ENCODE peak calls at places on chromosomes 4 and X, in six cellular contexts. Q, D, M, J, E and V are unnamed samples.

GRCh38 chrX:102950908-102951866 is 14.1 kb downstream of the RAB40AL start:
- DNase-seq in J (no peak), Q (peak), D (peak), E (peak), M (peak), V (peak)

GRCh38 chr4:48974979-48975640 is 11.0 kb upstream of the CWH43 start:
- DNase-seq in E (no peak), Q (no peak), D (no peak), J (no peak), M (no peak), V (no peak)

GRCh38 chr4:124530464-124531077 is 182.0 kb downstream of the ANKRD50 start:
- DNase-seq in J (no peak), D (no peak), Q (no peak), M (no peak), E (peak), V (no peak)

GRCh38 chr4:154471032-154471431 is 20.6 kb downstream of the DCHS2 start:
- DNase-seq in Q (no peak), M (no peak), J (peak), D (no peak), E (no peak), V (no peak)

GRCh38 chr4:153348006-153348405 is 3.5 kb downstream of the MND1 start:
- DNase-seq in M (peak), E (no peak), Q (peak), J (no peak), D (no peak), V (no peak)

GRCh38 chr4:158159054-158159717 is 13.6 kb downstream of the GASK1B start:
- DNase-seq in D (no peak), M (no peak), Q (no peak), E (no peak), J (no peak), V (no peak)

GRCh38 chrX:131830400-131831184 is 192.5 kb upstream of the STK26 start:
- DNase-seq in E (peak), M (peak), J (peak), Q (peak), D (peak), V (peak)

GRCh38 chrX:45621356-45622041 is 420.8 kb upstream of the DIPK2B start:
- DNase-seq in E (no peak), D (no peak), M (no peak), J (no peak), Q (no peak), V (no peak)

GRCh38 chr4:118285931-118286330 is 66.9 kb downstream of the PRSS12 start:
- DNase-seq in M (no peak), D (no peak), Q (no peak), E (no peak), J (no peak), V (no peak)

GRCh38 chr4:118289794-118290193 is 63.0 kb downstream of the PRSS12 start:
- DNase-seq in M (no peak), J (no peak), Q (no peak), E (no peak), D (no peak), V (no peak)

GRCh38 chr4:118286685-118287084 is 66.1 kb downstream of the PRSS12 start:
- DNase-seq in D (no peak), J (no peak), M (no peak), E (no peak), Q (no peak), V (no peak)

GRCh38 chr4:118288097-118288496 is 64.7 kb downstream of the PRSS12 start:
- DNase-seq in J (no peak), E (no peak), Q (no peak), D (no peak), M (no peak), V (no peak)

DNA sequence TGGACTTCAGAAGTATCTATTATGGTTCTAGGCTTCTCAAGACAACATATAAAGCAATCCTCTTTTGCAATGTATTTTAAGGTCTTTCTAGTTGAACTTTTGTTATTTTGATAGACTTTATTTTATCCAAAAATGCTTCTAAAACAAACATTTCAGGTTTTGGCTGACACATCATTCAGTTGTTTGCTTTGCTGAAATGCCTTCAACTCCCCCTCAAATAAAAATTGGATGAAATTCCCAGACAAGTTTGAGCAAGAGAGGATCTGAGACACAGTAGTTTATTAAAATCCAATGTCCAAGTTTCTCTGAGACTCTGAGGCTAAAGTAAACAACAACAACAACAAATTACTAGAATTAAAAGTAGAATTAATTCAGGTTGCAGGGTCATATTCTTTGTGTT is 65.1 kb downstream of the PRSS12 start:
- DNase-seq in E (no peak), M (no peak), D (no peak), Q (no peak), J (no peak), V (no peak)
- TF ChIP-seq GABPA in E (no peak), M (no peak), D (no peak), Q (no peak), J (no peak), V (no peak)

GRCh38 chr4:164779811-164780216 is 25.9 kb downstream of the SMIM31 start:
- DNase-seq in D (peak), Q (peak), E (peak), J (peak), M (peak), V (peak)
- TF ChIP-seq GABPA in D (no peak), Q (no peak), E (no peak), J (no peak), M (no peak), V (no peak)

DNA sequence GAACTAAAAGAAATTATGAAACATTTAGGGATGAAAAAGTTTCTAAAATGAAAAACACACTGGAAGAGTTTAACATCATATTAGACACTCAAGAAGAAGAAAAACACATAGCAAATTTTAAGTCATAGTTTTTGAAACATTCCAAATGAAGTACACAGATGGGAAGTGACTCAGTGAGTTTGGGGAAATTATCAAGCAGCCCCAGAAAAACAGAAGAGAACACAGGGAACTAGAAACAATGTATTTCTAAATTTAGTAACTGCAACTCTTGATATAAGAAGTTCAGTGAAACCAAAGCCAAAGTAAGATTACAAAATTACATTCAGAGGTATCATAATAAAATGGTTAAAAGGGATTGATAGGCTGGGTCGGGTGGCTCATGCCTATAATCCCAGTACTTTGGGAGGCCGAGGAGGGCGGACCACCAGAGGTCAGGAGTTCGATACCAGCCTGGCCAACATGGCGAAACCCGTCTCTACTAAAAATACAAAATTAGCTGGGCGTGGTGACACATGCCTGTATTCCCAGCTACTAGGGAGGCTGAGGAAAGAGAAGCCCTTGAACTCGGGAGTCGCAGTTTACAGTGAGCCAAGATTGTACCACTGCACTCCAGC is 461.2 kb downstream of the KCTD8 start:
- DNase-seq in Q (no peak), D (no peak), M (no peak), E (no peak), J (no peak), V (no peak)
- TF ChIP-seq GABPA in Q (no peak), D (no peak), M (no peak), E (no peak), J (no peak), V (no peak)

DNA sequence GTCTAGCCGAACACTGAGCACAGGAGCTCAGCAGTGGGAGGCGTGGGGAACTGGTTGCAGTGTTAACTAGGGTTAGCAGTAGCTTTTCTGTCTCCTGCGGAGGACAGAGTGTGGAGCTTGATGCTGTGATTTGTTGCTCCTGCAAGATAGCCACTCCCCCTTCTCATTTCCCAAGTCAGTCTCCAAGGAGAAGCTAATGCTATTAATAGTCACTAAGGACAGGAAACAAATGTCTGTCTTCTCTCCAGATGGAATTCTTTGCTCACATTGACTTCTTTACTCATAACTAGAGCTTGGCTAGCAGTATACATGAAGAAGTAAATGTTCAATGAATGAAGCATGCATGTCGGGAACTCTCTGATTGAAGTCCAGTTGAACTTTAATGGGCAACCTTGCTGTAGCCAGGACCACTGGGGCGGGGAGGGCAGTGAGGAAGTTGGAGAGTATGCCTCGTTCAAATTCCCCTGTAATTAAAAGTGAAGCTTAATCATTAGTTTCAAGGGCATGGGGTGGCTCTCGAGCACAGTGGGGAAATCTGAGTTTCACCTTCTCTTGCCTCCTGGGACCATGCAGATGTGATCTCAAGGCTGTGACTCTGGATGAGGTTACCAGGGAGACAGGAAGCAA is 156.7 kb upstream of the SCML1 start:
- DNase-seq in Q (no peak), J (no peak), E (no peak), M (no peak), D (no peak), V (no peak)
- TF ChIP-seq GABPA in Q (no peak), J (no peak), E (no peak), M (no peak), D (no peak), V (no peak)

GRCh38 chrX:109472939-109473713 is 8.8 kb downstream of the GUCY2F start:
- DNase-seq in M (peak), J (no peak), E (peak), D (no peak), Q (peak), V (no peak)

DNA sequence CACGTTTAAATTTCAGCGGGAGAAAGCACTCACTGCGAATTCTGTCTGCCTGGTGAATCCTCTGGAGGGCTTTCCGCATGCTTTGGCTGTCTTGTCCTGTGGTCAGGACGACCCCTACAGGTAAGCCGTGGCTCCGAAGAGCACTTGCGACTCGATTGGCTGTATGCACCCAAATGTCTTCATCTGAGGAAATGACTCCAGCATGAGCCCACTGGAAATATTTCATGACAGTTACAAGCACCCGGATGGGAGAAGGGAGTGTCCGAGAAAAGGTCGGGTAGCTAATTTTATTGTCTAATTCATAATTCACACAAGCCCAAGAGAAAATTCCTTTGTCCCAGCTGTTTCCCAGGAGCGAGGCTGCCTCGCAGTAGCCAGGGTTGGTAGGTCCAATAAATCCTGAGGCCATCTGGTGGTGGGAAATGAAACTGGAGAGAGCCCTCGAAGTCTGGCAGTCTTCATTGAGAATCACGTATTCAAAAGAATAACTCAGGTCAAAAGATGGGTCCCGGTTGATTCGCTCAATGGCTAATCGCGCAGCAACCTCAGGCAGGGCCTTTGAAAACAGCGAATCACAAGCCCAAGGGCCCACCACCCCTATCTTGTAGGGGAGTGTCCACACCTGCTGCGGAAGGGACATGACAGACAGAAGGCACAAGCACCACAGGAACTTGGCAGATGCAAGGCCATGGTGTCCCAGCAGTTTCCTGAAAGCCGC is 6.6 kb downstream of the GUCY2F start:
- DNase-seq in E (peak), M (peak), D (no peak), J (no peak), Q (peak), V (peak)
- TF ChIP-seq GABPA in E (no peak), M (no peak), D (no peak), J (no peak), Q (no peak), V (no peak)

GRCh38 chr4:41752081-41752836 is 3.7 kb upstream of the PHOX2B start:
- DNase-seq in D (no peak), E (no peak), Q (peak), J (no peak), M (no peak), V (no peak)

GRCh38 chr4:41753942-41754341 is 5.4 kb upstream of the PHOX2B start:
- DNase-seq in J (no peak), M (no peak), E (no peak), D (no peak), Q (peak), V (no peak)

DNA sequence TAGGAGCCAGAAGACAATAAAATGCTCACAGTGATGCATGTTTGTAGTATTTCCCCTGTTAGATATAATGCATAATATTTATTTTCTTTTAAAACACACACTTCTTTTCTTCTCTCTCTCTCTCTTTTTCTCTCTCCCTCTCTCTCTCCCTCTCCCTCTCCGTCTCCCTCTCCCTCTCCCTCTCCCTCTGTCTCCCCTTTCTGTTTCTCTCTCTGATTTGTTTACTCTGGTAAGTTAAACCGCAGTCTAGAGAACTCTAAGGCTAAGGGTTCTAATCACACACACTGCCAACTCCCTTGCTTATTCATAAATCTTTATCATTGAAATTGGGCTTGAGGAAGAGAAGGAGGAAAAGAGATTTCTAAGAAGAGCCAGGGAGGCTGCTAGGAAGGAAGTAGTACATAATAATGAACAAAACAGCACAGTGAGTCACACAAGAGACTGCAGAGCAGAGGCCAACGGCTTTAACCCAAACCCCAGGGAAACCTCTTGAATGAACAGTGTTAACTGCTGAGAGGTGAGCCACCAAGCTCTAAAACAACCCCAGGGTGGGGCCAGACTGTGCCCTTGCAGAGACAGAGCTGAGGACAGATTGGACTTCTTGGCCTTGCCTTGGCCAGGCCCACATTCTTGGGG is 9.1 kb upstream of the PHOX2B start:
- DNase-seq in J (no peak), E (no peak), Q (no peak), D (no peak), M (no peak), V (no peak)
- TF ChIP-seq GABPA in J (no peak), E (no peak), Q (no peak), D (no peak), M (no peak), V (no peak)

GRCh38 chr4:28014469-28014868 is 1153.8 kb downstream of the STIM2 start:
- DNase-seq in Q (no peak), D (no peak), E (no peak), M (no peak), J (no peak), V (no peak)
- TF ChIP-seq GABPA in Q (no peak), D (no peak), E (no peak), M (no peak), J (no peak), V (no peak)